ENCODE peak calls at places on chromosomes 4 and X, in six cellular contexts. C is kidney, U is H9, O is psoas muscle, E is breast epithelium, Y is HCT116. A is an unnamed sample.

GRCh38 chr4:70858454-70858853 is 18.8 kb upstream of the GRSF1 start:
- DNase-seq in O (no peak), U (no peak), Y (no peak), C (no peak), E (no peak), A (no peak)

GRCh38 chr4:82890913-82891727 is at the start of gene SEC31A:
- DNase-seq in U (peak), C (peak), E (peak), O (peak), Y (peak), A (peak)

GRCh38 chrX:47936224-47936939 is 67.4 kb downstream of the ZNF182 start:
- DNase-seq in Y (no peak), O (no peak), U (no peak), E (no peak), C (no peak), A (no peak)

GRCh38 chr4:8773124-8773931 is 98.3 kb downstream of the HMX1 start:
- DNase-seq in Y (no peak), C (peak), U (no peak), E (no peak), O (no peak), A (no peak)

GRCh38 chr4:44869222-44869882 is 143.0 kb upstream of the GNPDA2 start:
- DNase-seq in U (no peak), E (no peak), O (no peak), Y (no peak), C (peak), A (no peak)

GRCh38 chr4:129323630-129324029 is 227.7 kb downstream of the C4orf33 start:
- DNase-seq in U (no peak), C (no peak), Y (no peak), O (no peak), E (no peak), A (no peak)

GRCh38 chr4:110865611-110866254 is 242.9 kb upstream of the PITX2 start:
- DNase-seq in U (no peak), O (no peak), E (no peak), Y (no peak), C (no peak), A (no peak)

GRCh38 chrX:27186671-27187070 is 276.5 kb downstream of the PPP4R3C start:
- DNase-seq in O (no peak), E (no peak), U (peak), Y (peak), C (no peak), A (no peak)

GRCh38 chr4:139022835-139023234 is 7.3 kb downstream of the NOCT start:
- DNase-seq in O (no peak), U (no peak), Y (no peak), E (no peak), C (no peak), A (no peak)

GRCh38 chrX:1807301-1807731 is 192.5 kb downstream of the ASMT start:
- DNase-seq in O (no peak), E (no peak), Y (no peak), U (peak), C (no peak), A (no peak)

GRCh38 chr4:72314869-72315268 is 254.2 kb downstream of the ADAMTS3 start:
- DNase-seq in U (no peak), C (no peak), E (no peak), O (no peak), Y (no peak), A (no peak)

GRCh38 chrX:9845574-9845948 is 59.3 kb downstream of the SHROOM2 start:
- DNase-seq in U (no peak), E (no peak), O (no peak), C (no peak), Y (no peak), A (no peak)

GRCh38 chr4:1532549-1533395 is 126.5 kb upstream of the NKX1-1 start:
- DNase-seq in U (no peak), Y (no peak), O (peak), E (no peak), C (peak), A (no peak)

GRCh38 chrX:102684772-102685520 is 27.3 kb upstream of the GPRASP2 start:
- DNase-seq in O (no peak), C (no peak), E (no peak), U (no peak), Y (no peak), A (no peak)

GRCh38 chr4:8252301-8253173 is 17.0 kb upstream of the HTRA3 start:
- DNase-seq in U (no peak), O (peak), C (peak), E (no peak), Y (no peak), A (no peak)

GRCh38 chrX:151019837-151020236 is 36.7 kb downstream of the HMGB3 start:
- DNase-seq in O (no peak), Y (no peak), U (no peak), E (no peak), C (no peak), A (no peak)

GRCh38 chrX:72306085-72306801 is 529 bp upstream of the CITED1 start:
- DNase-seq in C (no peak), U (no peak), Y (no peak), E (no peak), O (no peak), A (no peak)

GRCh38 chrX:20857746-20858145 is 516.5 kb upstream of the CNKSR2 start:
- DNase-seq in C (no peak), O (no peak), Y (no peak), U (no peak), E (no peak), A (no peak)

GRCh38 chrX:22666441-22666840 is 333.3 kb upstream of the DDX53 start:
- DNase-seq in C (no peak), U (peak), E (no peak), Y (peak), O (no peak), A (no peak)

GRCh38 chrX:9379697-9380551 is 84.9 kb upstream of the TBL1X start:
- DNase-seq in E (no peak), O (no peak), U (no peak), C (no peak), Y (peak), A (no peak)

GRCh38 chrX:69503835-69504625 is at the start of gene NALF2:
- DNase-seq in C (peak), O (peak), Y (peak), E (no peak), U (peak), A (no peak)

GRCh38 chr4:75513529-75514130 is 573 bp downstream of the RCHY1 start:
- DNase-seq in Y (no peak), U (no peak), E (no peak), C (no peak), O (no peak), A (no peak)

GRCh38 chr4:189912170-189912569 is 28.5 kb upstream of the FRG1 start:
- DNase-seq in O (no peak), Y (no peak), C (no peak), U (no peak), E (no peak), A (no peak)

GRCh38 chr4:187668683-187669082 is 326.9 kb upstream of the ZFP42 start:
- DNase-seq in E (no peak), Y (no peak), U (no peak), O (no peak), C (no peak), A (no peak)

GRCh38 chrX:24553016-24553415 is 87.9 kb downstream of the PDK3 start:
- DNase-seq in C (no peak), E (no peak), O (no peak), U (no peak), Y (no peak), A (no peak)

GRCh38 chrX:118655561-118656246 is 71.7 kb upstream of the IL13RA1 start:
- DNase-seq in C (no peak), Y (no peak), O (no peak), E (no peak), U (no peak), A (no peak)

GRCh38 chrX:39854772-39855747 is 242.7 kb downstream of the BCOR start:
- DNase-seq in E (no peak), O (no peak), Y (no peak), C (no peak), U (no peak), A (no peak)

GRCh38 chr4:81833596-81833995 is 361.9 kb upstream of the RASGEF1B start:
- DNase-seq in E (no peak), C (no peak), U (no peak), Y (no peak), O (no peak), A (no peak)

GRCh38 chrX:16699389-16699788 is 13.1 kb downstream of the CTPS2 start:
- DNase-seq in C (no peak), Y (no peak), E (no peak), O (no peak), U (no peak), A (no peak)

GRCh38 chr4:115119804-115120352 is 6.5 kb upstream of the NDST4 start:
- DNase-seq in U (no peak), Y (no peak), E (no peak), O (no peak), C (no peak), A (no peak)

GRCh38 chrX:86121916-86122315 is 26.3 kb upstream of the DACH2 start:
- DNase-seq in E (no peak), U (peak), O (no peak), C (no peak), Y (no peak), A (no peak)
- TF ChIP-seq CTCF in E (no peak), U (peak), O (no peak), C (no peak), Y (no peak), A (no peak)

DNA sequence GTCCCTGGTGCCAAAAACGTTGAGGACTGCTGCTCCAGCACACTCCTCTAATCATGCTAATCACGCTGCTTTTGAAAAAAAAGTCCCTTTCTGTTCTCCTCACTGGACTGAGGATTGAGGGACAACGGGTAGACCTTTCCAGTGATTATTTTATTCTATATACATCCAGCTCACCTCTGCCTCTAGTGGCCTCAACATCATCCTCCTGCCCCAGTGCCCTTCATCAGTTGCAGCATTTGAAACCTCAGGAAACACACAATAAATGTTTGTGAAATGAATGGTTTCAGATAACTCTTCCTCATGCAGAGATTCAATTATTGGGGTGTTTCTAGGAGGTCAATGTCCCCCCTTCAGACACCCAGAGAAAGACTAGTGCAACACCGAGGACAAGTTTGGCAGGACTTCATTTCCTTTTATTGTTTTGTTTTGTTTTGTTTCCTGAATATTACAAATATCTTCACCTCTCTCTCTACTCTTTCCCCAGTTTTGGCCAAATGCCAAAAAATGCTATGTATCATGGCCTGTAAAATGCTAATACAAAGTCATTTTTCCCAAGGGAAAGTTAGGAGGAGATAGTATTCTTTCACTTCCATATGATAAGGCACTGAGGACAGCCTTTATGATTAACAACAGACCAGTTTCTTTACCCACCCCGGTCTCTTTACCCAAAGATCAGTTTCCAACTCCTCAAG is 460.1 kb upstream of the SLIT2 start:
- DNase-seq in U (no peak), Y (no peak), C (no peak), O (no peak), E (no peak), A (no peak)
- TF ChIP-seq CTCF in U (peak), Y (peak), C (no peak), O (no peak), E (no peak), A (no peak)

DNA sequence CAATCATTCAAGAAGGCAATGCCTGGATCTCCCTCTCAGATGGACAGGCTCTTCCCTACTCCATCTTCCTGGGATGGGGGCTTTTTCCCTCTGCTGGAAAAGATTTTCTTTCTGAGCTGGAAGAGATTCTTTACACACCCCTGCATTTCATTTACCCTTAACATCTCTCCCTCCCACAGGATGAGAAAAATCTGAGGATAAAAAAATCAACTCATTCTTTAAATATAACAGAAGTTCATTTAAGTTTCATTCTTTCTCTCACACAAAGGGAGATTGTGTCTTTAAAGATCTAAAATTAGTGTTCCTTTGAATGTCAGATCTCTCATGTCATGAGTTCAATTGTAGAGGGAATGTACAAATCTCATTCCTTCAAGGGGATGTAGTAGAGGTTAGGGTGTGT is 109.0 kb downstream of the ZNF518B start:
- DNase-seq in Y (no peak), E (no peak), O (no peak), C (no peak), U (no peak), A (no peak)
- TF ChIP-seq CTCF in Y (no peak), E (no peak), O (no peak), C (no peak), U (no peak), A (no peak)

DNA sequence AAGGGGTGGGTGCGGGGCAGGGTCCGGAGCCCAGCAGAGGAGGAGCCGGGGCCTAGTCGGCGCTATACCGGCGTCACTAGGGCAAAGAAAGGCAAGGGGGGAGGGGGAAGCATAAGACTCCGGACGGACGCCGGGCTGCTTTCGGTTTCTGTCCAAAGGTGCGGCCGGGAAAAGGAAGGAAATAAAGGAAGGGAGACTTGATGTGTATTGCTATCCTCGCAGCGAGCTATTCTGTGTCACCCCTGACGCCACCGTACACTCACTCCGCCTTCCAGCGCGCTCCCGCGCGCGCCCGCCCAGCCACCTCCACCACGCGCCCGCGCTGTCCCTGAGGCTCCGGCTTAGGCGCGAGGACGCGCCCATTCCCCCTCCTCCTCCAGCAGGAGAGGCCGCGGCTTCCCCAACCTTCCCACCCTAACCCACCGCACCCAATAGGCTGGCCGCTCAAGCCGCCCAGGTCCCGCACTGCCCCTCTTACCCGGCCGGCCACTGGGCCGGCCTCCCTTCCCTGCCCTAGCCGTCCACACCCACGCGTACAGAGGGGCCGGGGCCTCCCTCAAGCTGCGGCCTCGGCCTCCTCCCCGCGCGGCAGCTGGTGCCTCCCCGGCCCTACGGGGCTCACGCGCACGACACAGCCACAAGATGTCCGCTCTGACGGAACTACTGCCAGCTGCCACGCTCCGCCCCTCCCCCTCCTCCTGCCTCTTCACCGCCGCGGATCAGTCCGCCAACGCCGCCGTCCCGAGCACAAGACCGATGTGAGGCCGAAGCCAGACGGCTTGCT is at the start of gene UBE2D3:
- DNase-seq in C (peak), Y (peak), O (peak), E (peak), U (peak), A (no peak)
- TF ChIP-seq CTCF in C (peak), Y (no peak), O (no peak), E (peak), U (no peak), A (peak)

GRCh38 chr4:151471728-151472127 is 62.8 kb downstream of the FHIP1A start:
- DNase-seq in O (no peak), C (no peak), Y (no peak), E (no peak), U (no peak), A (no peak)
- TF ChIP-seq CTCF in O (no peak), C (no peak), Y (no peak), E (no peak), U (no peak), A (no peak)

A was measured in D721Med.